ENCODE peak calls at places on chromosomes 2 and 18, in six cellular contexts. C, P, S, F, E and V are unnamed samples.

GRCh38 chr2:182866095-182866460 is 359 bp downstream of the FRZB start:
- DNase-seq in P (no peak), F (no peak), C (no peak), E (no peak), S (peak), V (no peak)

GRCh38 chr2:38654495-38655381 is 11.2 kb upstream of the GALM start:
- DNase-seq in C (no peak), F (no peak), S (no peak), E (no peak), P (no peak), V (no peak)

GRCh38 chr2:20560891-20561702 is 89.8 kb downstream of the HS1BP3 start:
- DNase-seq in P (no peak), S (no peak), E (no peak), F (no peak), C (no peak), V (no peak)

GRCh38 chr18:3799515-3799914 is 349.5 kb downstream of the TGIF1 start:
- DNase-seq in C (no peak), F (no peak), P (no peak), S (no peak), E (no peak), V (no peak)

GRCh38 chr2:55051026-55051866 is 995 bp upstream of the RTN4 start:
- DNase-seq in P (no peak), E (peak), F (peak), S (peak), C (no peak), V (peak)

GRCh38 chr2:227816507-227817274 is 3.0 kb downstream of the CCL20 start:
- DNase-seq in P (no peak), C (no peak), F (no peak), E (no peak), S (no peak), V (no peak)

GRCh38 chr2:220044383-220044782 is 417.0 kb downstream of the SLC4A3 start:
- DNase-seq in S (no peak), P (no peak), C (no peak), F (no peak), E (no peak), V (no peak)

GRCh38 chr2:44433841-44434240 is 72.1 kb downstream of the CAMKMT start:
- DNase-seq in S (no peak), E (no peak), C (no peak), P (no peak), F (no peak), V (no peak)

GRCh38 chr2:71101656-71102055 is 28.4 kb downstream of the MCEE start:
- DNase-seq in S (no peak), E (peak), C (no peak), P (no peak), F (no peak), V (peak)

GRCh38 chr2:128949360-128949759 is 630.7 kb upstream of the HS6ST1 start:
- DNase-seq in P (no peak), E (no peak), F (no peak), C (no peak), S (no peak), V (no peak)

GRCh38 chr2:230690439-230690838 is 22.2 kb upstream of the CAB39 start:
- DNase-seq in S (no peak), E (no peak), F (no peak), C (no peak), P (no peak), V (no peak)

GRCh38 chr2:233565685-233566140 is 869 bp downstream of the USP40 start:
- DNase-seq in S (no peak), P (no peak), F (no peak), C (no peak), E (no peak), V (no peak)

GRCh38 chr18:4125939-4126250 is 329.2 kb downstream of the DLGAP1 start:
- DNase-seq in F (no peak), C (no peak), P (no peak), E (no peak), S (no peak), V (no peak)

GRCh38 chr2:98478861-98479770 is 34.5 kb downstream of the INPP4A start:
- DNase-seq in P (no peak), C (no peak), F (no peak), S (no peak), E (no peak), V (no peak)

GRCh38 chr2:241949736-241950412 is 80.3 kb downstream of the RTP5 start:
- DNase-seq in C (no peak), E (no peak), F (no peak), S (no peak), P (no peak), V (no peak)

GRCh38 chr2:235268535-235268934 is 225.3 kb upstream of the AGAP1 start:
- DNase-seq in F (no peak), E (peak), P (no peak), S (no peak), C (no peak), V (no peak)

GRCh38 chr2:138029238-138029637 is 65.0 kb downstream of the HNMT start:
- DNase-seq in E (no peak), C (no peak), P (no peak), F (no peak), S (no peak), V (no peak)

GRCh38 chr2:10932345-10933151 is 20.8 kb downstream of the KCNF1 start:
- DNase-seq in E (no peak), F (no peak), P (no peak), S (no peak), C (no peak), V (no peak)

GRCh38 chr2:28004086-28004485 is 113.6 kb downstream of the BABAM2 start:
- DNase-seq in S (no peak), C (no peak), E (peak), F (no peak), P (no peak), V (peak)

GRCh38 chr2:134405641-134406081 is 151.8 kb downstream of the MGAT5 start:
- DNase-seq in P (no peak), S (no peak), C (no peak), E (no peak), F (no peak), V (no peak)

GRCh38 chr2:184920451-184920965 is 322.2 kb downstream of the ZNF804A start:
- DNase-seq in F (no peak), C (no peak), S (peak), P (no peak), E (no peak), V (no peak)

GRCh38 chr2:241458687-241459086 is 49.7 kb downstream of the STK25 start:
- DNase-seq in P (no peak), C (no peak), E (no peak), S (peak), F (no peak), V (no peak)

GRCh38 chr2:165634282-165634681 is 159.8 kb downstream of the GALNT3 start:
- DNase-seq in C (no peak), P (no peak), E (no peak), S (no peak), F (no peak), V (no peak)

GRCh38 chr2:224434618-224435017 is 32.7 kb upstream of the FAM124B start:
- DNase-seq in E (no peak), P (no peak), S (no peak), C (no peak), F (no peak), V (no peak)

GRCh38 chr2:190912731-190913130 is 32.1 kb downstream of the GLS start:
- DNase-seq in C (no peak), P (no peak), E (peak), F (no peak), S (no peak), V (no peak)

GRCh38 chr18:48020337-48021250 is 90.1 kb upstream of the SMAD2 start:
- DNase-seq in P (no peak), E (no peak), F (no peak), S (no peak), C (no peak), V (no peak)

GRCh38 chr2:235011929-235012631 is 60.3 kb downstream of the SH3BP4 start:
- DNase-seq in F (no peak), C (no peak), P (no peak), E (no peak), S (peak), V (no peak)

GRCh38 chr18:23094411-23095165 is 40.7 kb upstream of the CABLES1 start:
- DNase-seq in F (no peak), E (no peak), C (no peak), P (no peak), S (no peak), V (no peak)